ENCODE peak calls at places on chromosomes 1 and 21, in four cellular contexts. I is right lobe of liver, X is GM12865, U is A549. G is an unnamed sample.

GRCh38 chr1:155607708-155608107 is 2.3 kb upstream of the MSTO1 start:
- DNase-seq in I (no peak), X (no peak), U (no peak), G (no peak)

GRCh38 chr21:35505067-35505466 is 456.0 kb upstream of the RUNX1 start:
- DNase-seq in I (no peak), X (no peak), U (no peak), G (no peak)

GRCh38 chr1:171784779-171785178 is 3.3 kb downstream of the METTL13 start:
- DNase-seq in I (no peak), X (peak), U (no peak), G (no peak)

GRCh38 chr1:53601867-53602266 is 137.1 kb downstream of the GLIS1 start:
- DNase-seq in I (no peak), X (no peak), U (no peak), G (no peak)

GRCh38 chr1:200896571-200897187 is 2.0 kb downstream of the INAVA start:
- DNase-seq in I (peak), X (no peak), U (peak), G (no peak)

GRCh38 chr1:46211051-46211450 is 7.9 kb downstream of the LURAP1 start:
- DNase-seq in I (no peak), X (no peak), U (no peak), G (no peak)

GRCh38 chr1:53207726-53208125 is 11.1 kb downstream of the CPT2 start:
- DNase-seq in I (no peak), X (no peak), U (no peak), G (no peak)

GRCh38 chr1:39676951-39677350 is 5.0 kb upstream of the NT5C1A start:
- DNase-seq in I (no peak), X (no peak), U (no peak), G (no peak)

GRCh38 chr21:34545079-34545884 is 33.3 kb upstream of the KCNE1 start:
- DNase-seq in I (peak), X (peak), U (peak), G (no peak)

GRCh38 chr21:46397211-46397905 is 61.3 kb upstream of the DIP2A start:
- DNase-seq in I (no peak), X (no peak), U (no peak), G (no peak)

GRCh38 chr1:230112131-230112701 is 45.2 kb downstream of the GALNT2 start:
- DNase-seq in I (no peak), X (no peak), U (no peak), G (no peak)

GRCh38 chr21:38037416-38037815 is 121.2 kb upstream of the KCNJ6 start:
- DNase-seq in I (no peak), X (no peak), U (no peak), G (no peak)

GRCh38 chr1:33348676-33349080 is 27.8 kb upstream of the A3GALT2 start:
- DNase-seq in I (no peak), X (no peak), U (peak), G (no peak)

GRCh38 chr1:6475381-6476133 is 9.6 kb upstream of the TNFRSF25 start:
- DNase-seq in I (peak), X (peak), U (peak), G (no peak)

GRCh38 chr21:15138475-15138874 is 73.7 kb upstream of the NRIP1 start:
- DNase-seq in I (peak), X (no peak), U (no peak), G (no peak)

GRCh38 chr1:147202576-147202975 is 22.6 kb downstream of the FMO5 start:
- DNase-seq in I (no peak), X (no peak), U (no peak), G (no peak)

GRCh38 chr1:115112496-115113375 is 23.4 kb upstream of the TSPAN2 start:
- DNase-seq in I (peak), X (peak), U (no peak), G (no peak)

GRCh38 chr1:110672001-110672752 is 2.6 kb downstream of the KCNA3 start:
- DNase-seq in I (no peak), X (peak), U (no peak), G (no peak)

GRCh38 chr1:109632671-109633346 is 13.2 kb downstream of the AMPD2 start:
- DNase-seq in I (no peak), X (no peak), U (no peak), G (peak)

GRCh38 chr1:116886532-116886931 is 23.2 kb upstream of the PTGFRN start:
- DNase-seq in I (no peak), X (no peak), U (no peak), G (no peak)

GRCh38 chr1:218344814-218345672 is at the start of gene TGFB2:
- DNase-seq in I (no peak), X (peak), U (peak), G (no peak)

GRCh38 chr1:201142011-201142853 is 12.0 kb downstream of the TMEM9 start:
- DNase-seq in I (no peak), X (no peak), U (no peak), G (no peak)

GRCh38 chr1:219236933-219237610 is 63.4 kb downstream of the LYPLAL1 start:
- DNase-seq in I (no peak), X (no peak), U (peak), G (no peak)

GRCh38 chr1:224168859-224169380 is 14.1 kb upstream of the DEGS1 start:
- DNase-seq in I (no peak), X (peak), U (peak), G (no peak)

GRCh38 chr1:78048446-78048845 is 2.7 kb downstream of the GIPC2 start:
- DNase-seq in I (no peak), X (no peak), U (no peak), G (no peak)
- H3K4me3 ChIP-seq in I (no peak), X (no peak), U (no peak), G (no peak)

GRCh38 chr21:41410361-41410760 is 15.7 kb upstream of the MX1 start:
- DNase-seq in I (no peak), X (no peak), U (no peak), G (no peak)

GRCh38 chr21:41407541-41408460 is 18.2 kb upstream of the MX1 start:
- DNase-seq in I (peak), X (no peak), U (no peak), G (no peak)

GRCh38 chr21:41406340-41406739 is 19.7 kb upstream of the MX1 start:
- DNase-seq in I (peak), X (no peak), U (no peak), G (no peak)

GRCh38 chr21:41410767-41411448 is 15.1 kb upstream of the MX1 start:
- DNase-seq in I (no peak), X (no peak), U (no peak), G (no peak)

GRCh38 chr21:41411449-41412089 is 14.5 kb upstream of the MX1 start:
- DNase-seq in I (no peak), X (peak), U (no peak), G (no peak)
- TF ChIP-seq CTCF in I (no peak), X (peak), U (no peak), G (no peak)

DNA sequence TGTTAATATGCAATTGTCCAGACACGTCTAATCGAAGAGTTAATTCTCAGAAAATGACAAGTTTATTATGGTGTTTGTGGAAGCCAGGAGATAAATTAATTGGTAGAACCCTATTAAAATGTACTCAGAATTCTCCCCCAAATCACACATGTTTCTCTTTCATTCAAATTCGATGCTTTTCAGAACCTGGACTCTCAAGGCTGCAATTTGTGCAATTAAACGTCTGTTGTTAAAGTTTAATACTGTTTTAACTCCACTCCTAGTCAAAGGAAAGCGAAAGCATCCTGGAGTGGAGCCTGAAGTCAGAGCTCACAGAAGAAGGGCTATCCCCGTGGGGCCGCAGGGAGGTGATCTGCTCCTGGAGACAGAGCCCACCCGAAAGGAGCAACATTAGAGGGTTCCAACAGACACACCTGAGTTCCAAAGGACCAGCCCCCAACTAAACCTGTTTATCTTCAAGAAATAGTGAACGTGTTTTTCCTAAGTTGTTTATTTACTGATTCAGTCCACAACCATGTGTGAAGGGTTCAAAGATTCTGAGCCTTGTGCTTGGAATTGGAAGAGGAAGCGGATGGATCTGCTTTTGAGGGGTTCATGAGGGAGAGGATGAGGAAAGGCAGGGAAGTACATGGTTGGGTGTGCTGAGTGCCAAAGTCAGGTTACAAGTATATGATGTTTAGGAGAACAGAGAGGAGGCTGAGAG is 68.0 kb upstream of the AKT3 start:
- DNase-seq in I (no peak), X (no peak), U (no peak), G (no peak)
- H3K4me3 ChIP-seq in I (peak), X (no peak), U (peak), G (no peak)

DNA sequence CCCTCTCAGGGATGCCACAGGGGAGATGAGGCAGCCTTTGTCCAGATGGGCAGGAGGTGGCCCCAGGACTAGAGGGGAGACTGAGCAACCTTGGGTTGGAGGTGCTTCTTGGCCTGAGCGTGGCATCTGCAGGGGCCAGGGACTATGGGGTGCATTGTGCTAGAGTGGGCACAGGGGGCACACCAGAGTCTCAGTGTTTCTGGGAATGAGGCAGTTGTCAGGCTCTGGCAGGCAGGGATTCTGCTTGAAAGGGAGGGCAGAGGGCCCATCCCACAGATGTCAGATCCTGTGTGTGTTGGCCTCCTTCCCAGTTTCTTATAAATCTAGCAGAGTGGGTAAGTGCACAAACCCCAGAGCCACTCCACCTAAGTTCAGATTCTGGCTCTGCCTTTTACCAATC is 13.7 kb downstream of the LGR6 start:
- DNase-seq in I (no peak), X (no peak), U (no peak), G (peak)
- TF ChIP-seq CTCF in I (no peak), X (no peak), U (no peak), G (no peak)

DNA sequence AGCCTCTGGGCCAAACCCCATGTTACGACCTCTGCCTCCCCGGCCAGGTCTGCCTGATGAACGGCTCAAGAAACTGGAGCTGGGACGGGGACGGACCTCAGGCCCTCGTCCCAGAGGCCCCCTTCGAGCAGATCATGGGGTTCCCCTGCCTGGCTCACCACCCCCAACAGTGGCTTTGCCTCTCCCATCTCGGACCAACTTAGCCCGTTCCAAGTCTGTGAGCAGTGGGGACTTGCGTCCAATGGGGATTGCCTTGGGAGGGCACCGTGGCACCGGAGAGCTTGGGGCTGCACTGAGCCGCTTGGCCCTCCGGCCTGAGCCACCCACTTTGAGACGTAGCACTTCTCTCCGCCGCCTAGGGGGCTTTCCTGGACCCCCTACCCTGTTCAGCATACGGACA is 1.5 kb downstream of the USP21 start:
- DNase-seq in I (no peak), X (no peak), U (no peak), G (no peak)
- H3K4me3 ChIP-seq in I (no peak), X (no peak), U (no peak), G (no peak)

GRCh38 chr1:202498542-202498941 is 150.0 kb downstream of the PPP1R12B start:
- DNase-seq in I (no peak), X (no peak), U (no peak), G (no peak)

GRCh38 chr1:202505356-202505755 is 156.9 kb downstream of the PPP1R12B start:
- DNase-seq in I (no peak), X (no peak), U (no peak), G (no peak)

DNA sequence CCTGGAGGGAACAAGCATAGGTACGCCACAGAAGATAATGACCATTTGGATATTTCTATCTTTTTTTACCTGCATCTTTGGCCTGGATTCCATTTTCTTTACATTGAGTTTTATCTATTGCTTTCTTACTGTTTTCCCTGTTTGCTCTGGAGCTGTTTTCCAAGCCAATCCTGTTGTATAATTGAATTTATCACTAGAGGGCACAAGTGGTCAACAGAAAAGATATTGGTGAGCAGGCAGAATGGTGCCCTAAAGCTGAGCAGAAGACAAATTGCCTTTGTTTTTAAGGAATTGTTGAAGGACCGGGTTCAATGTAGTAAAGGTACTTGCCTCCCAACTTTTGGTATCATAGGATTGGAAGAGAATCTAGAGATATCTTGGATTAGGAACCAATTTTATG is 152.8 kb downstream of the PPP1R12B start:
- DNase-seq in I (no peak), X (peak), U (peak), G (no peak)
- TF ChIP-seq CTCF in I (peak), X (peak), U (peak), G (peak)

G was measured in LNCaP clone FGC.